ENCODE peak calls at places on chromosomes 1 and 21, in five cellular contexts. J is psoas muscle; X is CD4-positive, CD25-positive, alpha-beta regulatory T cell; V is cardiac muscle cell; Y is tibial artery. B is an unnamed sample.
A peak's percentile ranks its signal among the peaks of the same experiment; 100 is the strongest.

GRCh38 chr1:51709951-51710350 is 93.1 kb downstream of the OSBPL9 start:
- DNase-seq in Y (no peak), V (no peak), J (no peak), X (no peak), B (no peak)

GRCh38 chr1:152926091-152926490 is 17.7 kb downstream of the IVL start:
- DNase-seq in V (no peak), Y (no peak), X (no peak), J (no peak), B (no peak)

GRCh38 chr1:235336903-235337302 is 8.5 kb downstream of the GGPS1 start:
- DNase-seq in Y (no peak), V (no peak), J (no peak), X (peak; percentile 52), B (peak; percentile 50)

GRCh38 chr1:48581256-48581655 is 109.3 kb upstream of the SPATA6 start:
- DNase-seq in Y (no peak), V (no peak), J (no peak), X (no peak), B (no peak)

GRCh38 chr1:64986903-64987871 is 20.8 kb upstream of the JAK1 start:
- DNase-seq in X (no peak), Y (no peak), V (no peak), J (no peak), B (no peak)

GRCh38 chr1:65321879-65322278 is 12.5 kb downstream of the DNAJC6 start:
- DNase-seq in Y (no peak), V (no peak), J (no peak), X (no peak), B (no peak)

GRCh38 chr1:163540727-163541126 is 219.0 kb downstream of the NUF2 start:
- DNase-seq in Y (no peak), J (no peak), X (no peak), V (no peak), B (no peak)

GRCh38 chr1:232599178-232600041 is 30.5 kb downstream of the SIPA1L2 start:
- DNase-seq in J (no peak), V (no peak), X (no peak), Y (no peak), B (no peak)

GRCh38 chr1:118185083-118185899 is at the start of gene SPAG17:
- DNase-seq in V (peak; percentile 88), J (peak; percentile 58), X (no peak), Y (peak; percentile 41), B (no peak)

GRCh38 chr1:100627018-100627716 is 89.2 kb downstream of the GPR88 start:
- DNase-seq in J (no peak), V (no peak), X (no peak), Y (no peak), B (no peak)

GRCh38 chr1:241990040-241990439 is 8.9 kb downstream of the MAP1LC3C start:
- DNase-seq in Y (peak; percentile 76), V (peak; percentile 23), X (no peak), J (peak; percentile 80), B (no peak)

GRCh38 chr1:39713557-39713956 is 22.3 kb upstream of the HPCAL4 start:
- DNase-seq in V (no peak), X (no peak), Y (no peak), J (no peak), B (no peak)

GRCh38 chr21:38831526-38832467 is 26.1 kb downstream of the ETS2 start:
- DNase-seq in J (peak; percentile 62), X (peak; percentile 47), V (no peak), Y (peak; percentile 93), B (peak; percentile 44)

GRCh38 chr1:18879791-18880309 is 20.4 kb upstream of the TAS1R2 start:
- DNase-seq in V (no peak), J (no peak), Y (no peak), X (no peak), B (no peak)

GRCh38 chr1:238061967-238062613 is 171.4 kb upstream of the ZP4 start:
- DNase-seq in J (no peak), X (no peak), V (no peak), Y (no peak), B (no peak)

GRCh38 chr1:62333431-62333830 is 14.2 kb upstream of the KANK4 start:
- DNase-seq in X (no peak), Y (no peak), J (no peak), V (no peak), B (no peak)

GRCh38 chr21:34126269-34126668 is 52.9 kb downstream of the MRPS6 start:
- DNase-seq in X (peak; percentile 23), J (no peak), Y (no peak), V (peak; percentile 35), B (peak; percentile 20)

DNA sequence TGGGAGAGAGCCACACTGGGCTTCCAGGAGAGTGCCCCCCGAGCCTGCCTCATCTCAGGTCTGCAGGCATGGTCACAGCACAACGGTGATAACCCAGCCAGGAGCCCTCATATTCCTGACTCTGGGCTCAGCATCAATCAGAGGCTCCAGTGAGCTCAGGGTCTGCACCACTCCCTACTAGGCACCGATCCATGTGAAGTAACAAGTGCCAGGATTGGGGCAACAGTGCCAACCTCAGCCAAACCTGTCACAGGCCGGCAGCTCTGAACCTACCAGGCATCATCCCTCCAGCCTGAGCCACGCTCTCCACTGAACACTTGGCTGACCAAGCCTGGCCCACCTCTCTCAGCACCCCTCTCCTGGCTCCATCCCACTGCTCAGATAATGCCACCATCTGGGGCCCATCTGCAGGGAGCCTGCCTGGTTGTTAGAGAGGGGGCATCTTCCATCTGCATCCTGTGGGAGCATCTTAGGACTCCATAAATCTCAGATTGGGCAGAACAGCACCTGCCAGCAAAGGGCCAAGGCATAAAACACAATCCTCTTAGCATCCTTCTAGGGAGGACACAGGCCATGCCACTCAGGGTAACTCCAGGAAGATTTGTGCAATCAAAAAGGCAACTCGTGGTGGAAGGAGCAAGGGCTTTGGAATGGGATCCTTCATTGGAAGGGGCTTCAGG is 213.7 kb upstream of the CSF3R start:
- DNase-seq in X (no peak), Y (no peak), J (no peak), V (no peak), B (no peak)
- H3K27me3 ChIP-seq in X (no peaks in the 10 kb centered on the region), Y (peaks cover 54% of the 10 kb centered on the region), J (peaks cover 20% of the 10 kb centered on the region), V (no peaks in the 10 kb centered on the region), B (no peaks in the 10 kb centered on the region)

GRCh38 chr1:54271341-54271740 is 71.4 kb downstream of the MRPL37 start:
- DNase-seq in Y (no peak), X (no peak), V (no peak), J (no peak), B (no peak)

GRCh38 chr1:54270543-54270942 is 70.6 kb downstream of the MRPL37 start:
- DNase-seq in X (no peak), Y (no peak), V (no peak), J (no peak), B (no peak)

GRCh38 chr1:54266195-54266594 is 66.2 kb downstream of the MRPL37 start:
- DNase-seq in Y (no peak), X (no peak), V (no peak), J (no peak), B (no peak)

GRCh38 chr1:54267815-54268551 is 68.0 kb downstream of the MRPL37 start:
- DNase-seq in V (no peak), Y (no peak), X (no peak), J (no peak), B (no peak)

DNA sequence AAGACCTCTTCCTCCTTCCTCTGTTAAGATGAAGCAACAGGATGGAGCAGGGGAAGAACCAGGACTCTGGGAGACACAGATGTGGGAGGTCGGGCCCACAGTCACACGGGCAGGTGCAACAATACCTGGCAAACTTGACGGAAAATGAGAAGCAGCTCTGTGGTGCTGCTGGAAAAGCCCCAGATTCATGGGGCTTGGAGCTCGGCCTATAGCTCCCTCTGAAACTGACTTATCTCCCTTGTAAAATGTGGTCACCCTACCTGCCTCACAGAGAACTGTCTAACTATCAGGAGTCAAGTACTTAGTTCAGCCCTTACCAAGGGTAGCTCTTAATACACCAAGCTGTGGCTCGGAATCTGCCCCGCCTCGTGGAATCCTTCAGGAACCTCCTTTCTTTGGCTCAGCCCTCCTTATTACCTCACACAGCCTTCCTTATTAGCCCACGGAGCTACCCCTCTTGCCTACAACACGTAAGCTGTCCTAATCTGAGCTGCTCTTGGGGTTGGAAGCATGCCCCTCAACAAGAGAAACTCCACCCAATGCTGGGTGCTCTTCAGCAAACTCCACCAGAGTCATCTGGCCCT is 68.8 kb downstream of the MRPL37 start:
- DNase-seq in J (no peak), Y (peak; percentile 31), X (no peak), V (no peak), B (no peak)
- H3K27ac ChIP-seq in J (no peak overlapping the region), Y (peak overlapping the region; percentile 87), X (no peak overlapping the region), V (no peak overlapping the region), B (no peak overlapping the region)

GRCh38 chr21:25501448-25501847 is 105.8 kb downstream of the MRPL39 start:
- DNase-seq in Y (no peak), X (no peak), J (no peak), V (no peak), B (no peak)
- H3K9me3 ChIP-seq in Y (no peaks in the 10 kb centered on the region), X (no peaks in the 10 kb centered on the region), J (no peaks in the 10 kb centered on the region), V (no peaks in the 10 kb centered on the region), B (no peaks in the 10 kb centered on the region)

GRCh38 chr1:83999316-83999819 is 436 bp upstream of the TTLL7 start:
- DNase-seq in X (no peak), V (peak; percentile 82), Y (peak; percentile 72), J (peak; percentile 77), B (no peak)
- H3K27me3 ChIP-seq in X (peaks cover 42% of the 10 kb centered on the region), V (peaks cover 73% of the 10 kb centered on the region), Y (no peaks in the 10 kb centered on the region), J (no peaks in the 10 kb centered on the region), B (peaks cover 16% of the 10 kb centered on the region)

GRCh38 chr21:26130249-26130896 is 40.2 kb downstream of the APP start:
- DNase-seq in V (no peak), X (no peak), Y (no peak), J (no peak), B (no peak)

GRCh38 chr21:26126168-26126553 is 44.4 kb downstream of the APP start:
- DNase-seq in V (no peak), Y (no peak), X (no peak), J (no peak), B (no peak)

GRCh38 chr21:26125433-26126167 is 45.0 kb downstream of the APP start:
- DNase-seq in X (no peak), V (no peak), Y (no peak), J (no peak), B (no peak)

GRCh38 chr21:26127073-26127814 is 43.3 kb downstream of the APP start:
- DNase-seq in X (no peak), V (no peak), J (no peak), Y (no peak), B (no peak)

GRCh38 chr21:26127918-26128317 is 42.7 kb downstream of the APP start:
- DNase-seq in V (no peak), J (no peak), Y (peak; percentile 26), X (no peak), B (no peak)
- H3K27ac ChIP-seq in V (peak overlapping the region; percentile 49), J (no peak overlapping the region), Y (no peak overlapping the region), X (no peak overlapping the region), B (no peak overlapping the region)

DNA sequence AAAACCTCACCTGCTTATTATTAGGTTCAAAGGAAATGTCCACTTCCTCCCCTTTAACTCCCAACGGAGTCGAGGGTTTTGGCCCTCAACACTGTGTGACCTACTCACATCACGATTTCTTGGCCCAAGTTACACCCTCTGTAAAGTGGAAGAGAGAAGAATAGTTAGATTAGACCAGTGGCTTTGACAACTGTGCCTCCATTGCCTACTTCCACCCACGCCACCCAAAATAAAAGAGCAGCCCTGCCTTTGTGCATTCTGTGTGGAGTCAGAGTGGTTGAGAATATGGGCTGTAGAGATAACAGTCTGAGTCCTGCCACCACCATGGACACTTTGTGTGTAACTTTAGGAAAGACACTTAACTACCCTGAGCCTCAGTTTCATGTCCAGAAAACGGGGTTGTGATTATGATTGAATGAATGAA is 4.1 kb upstream of the HDGF start:
- DNase-seq in X (no peak), V (no peak), J (no peak), Y (no peak), B (no peak)
- H3K9me3 ChIP-seq in X (no peaks in the 10 kb centered on the region), V (no peaks in the 10 kb centered on the region), J (no peaks in the 10 kb centered on the region), Y (no peaks in the 10 kb centered on the region), B (no peaks in the 10 kb centered on the region)

B was measured in CD4-positive, alpha-beta memory T cell.